ENCODE peak calls at places on chromosomes 4 and X, in four cellular contexts. M, I, H and A are unnamed samples.

GRCh38 chr4:40719008-40719623 is 30.6 kb upstream of the NSUN7 start:
- DNase-seq in M (no peak), I (no peak), H (peak), A (no peak)

GRCh38 chrX:11666180-11666579 is 460 bp upstream of the ARHGAP6 start:
- DNase-seq in M (peak), I (no peak), H (no peak), A (no peak)

GRCh38 chr4:14221176-14221575 is 593.7 kb upstream of the BOD1L1 start:
- DNase-seq in M (no peak), I (no peak), H (no peak), A (no peak)

GRCh38 chr4:40283968-40284367 is 51.2 kb upstream of the CHRNA9 start:
- DNase-seq in M (no peak), I (peak), H (peak), A (no peak)

GRCh38 chr4:88573286-88573994 is 18.8 kb upstream of the HERC3 start:
- DNase-seq in M (no peak), I (no peak), H (no peak), A (no peak)

GRCh38 chr4:175109933-175110332 is 191.8 kb downstream of the ADAM29 start:
- DNase-seq in M (no peak), I (no peak), H (no peak), A (no peak)

GRCh38 chrX:50068293-50068568 is 132.6 kb downstream of the AKAP4 start:
- DNase-seq in M (no peak), I (no peak), H (no peak), A (no peak)

GRCh38 chrX:30982467-30982866 is 89.4 kb downstream of the FTHL17 start:
- DNase-seq in M (no peak), I (no peak), H (no peak), A (no peak)

GRCh38 chr4:39472396-39472795 is 13.5 kb downstream of the LIAS start:
- DNase-seq in M (no peak), I (no peak), H (peak), A (no peak)

GRCh38 chrX:97895751-97896150 is 1012.0 kb downstream of the RPA4 start:
- DNase-seq in M (no peak), I (no peak), H (no peak), A (no peak)

GRCh38 chr4:24659241-24659961 is 75.0 kb upstream of the DHX15 start:
- DNase-seq in M (no peak), I (no peak), H (peak), A (peak)

GRCh38 chrX:13868481-13869040 is 51.7 kb upstream of the GPM6B start:
- DNase-seq in M (no peak), I (no peak), H (no peak), A (no peak)

GRCh38 chr4:32798471-32798870 is 2078.3 kb downstream of the PCDH7 start:
- DNase-seq in M (no peak), I (no peak), H (no peak), A (no peak)

GRCh38 chrX:7100022-7100421 is 47.5 kb upstream of the STS start:
- DNase-seq in M (no peak), I (no peak), H (no peak), A (no peak)

GRCh38 chr4:24226018-24226417 is 336.2 kb upstream of the PPARGC1A start:
- DNase-seq in M (no peak), I (no peak), H (no peak), A (no peak)

GRCh38 chr4:39637572-39638357 is 900 bp downstream of the SMIM14 start:
- DNase-seq in M (peak), I (peak), H (peak), A (peak)

GRCh38 chr4:145583656-145584055 is 35.5 kb upstream of the MMAA start:
- DNase-seq in M (no peak), I (no peak), H (peak), A (no peak)

GRCh38 chrX:79413009-79413408 is 45.9 kb upstream of the ITM2A start:
- DNase-seq in M (no peak), I (no peak), H (no peak), A (no peak)

GRCh38 chrX:150291014-150291413 is 72.1 kb upstream of the MAMLD1 start:
- DNase-seq in M (no peak), I (peak), H (no peak), A (peak)

GRCh38 chr4:99625369-99625768 is 32.3 kb downstream of the C4orf54 start:
- DNase-seq in M (no peak), I (no peak), H (no peak), A (no peak)

GRCh38 chr4:151841107-151841506 is 80.3 kb upstream of the GATB start:
- DNase-seq in M (no peak), I (no peak), H (no peak), A (no peak)

GRCh38 chr4:109755656-109756055 is 25.8 kb upstream of the PLA2G12A start:
- DNase-seq in M (no peak), I (no peak), H (no peak), A (no peak)

GRCh38 chr4:139768366-139768765 is 102.7 kb downstream of the MGST2 start:
- DNase-seq in M (no peak), I (no peak), H (no peak), A (no peak)

GRCh38 chrX:120741452-120741851 is 111.6 kb upstream of the C1GALT1C1 start:
- DNase-seq in M (no peak), I (no peak), H (peak), A (no peak)

GRCh38 chr4:152065545-152065944 is 304.7 kb upstream of the GATB start:
- DNase-seq in M (no peak), I (no peak), H (no peak), A (no peak)

GRCh38 chr4:110898290-110898689 is 275.4 kb upstream of the PITX2 start:
- DNase-seq in M (no peak), I (no peak), H (no peak), A (no peak)

GRCh38 chrX:1488141-1488540 is 35.4 kb upstream of the ASMTL start:
- DNase-seq in M (no peak), I (peak), H (no peak), A (no peak)

GRCh38 chr4:174999407-174999806 is 81.2 kb downstream of the ADAM29 start:
- DNase-seq in M (no peak), I (no peak), H (no peak), A (no peak)

GRCh38 chr4:19026281-19026680 is 1004.7 kb upstream of the LCORL start:
- DNase-seq in M (no peak), I (no peak), H (no peak), A (peak)

GRCh38 chr4:54586343-54586953 is 71.3 kb upstream of the KIT start:
- DNase-seq in M (no peak), I (no peak), H (no peak), A (no peak)

GRCh38 chrX:154761977-154762528 is 611 bp upstream of the DKC1 start:
- DNase-seq in M (no peak), I (no peak), H (no peak), A (no peak)
- H3K27ac ChIP-seq in M (peak), I (peak), H (peak), A (peak)

DNA sequence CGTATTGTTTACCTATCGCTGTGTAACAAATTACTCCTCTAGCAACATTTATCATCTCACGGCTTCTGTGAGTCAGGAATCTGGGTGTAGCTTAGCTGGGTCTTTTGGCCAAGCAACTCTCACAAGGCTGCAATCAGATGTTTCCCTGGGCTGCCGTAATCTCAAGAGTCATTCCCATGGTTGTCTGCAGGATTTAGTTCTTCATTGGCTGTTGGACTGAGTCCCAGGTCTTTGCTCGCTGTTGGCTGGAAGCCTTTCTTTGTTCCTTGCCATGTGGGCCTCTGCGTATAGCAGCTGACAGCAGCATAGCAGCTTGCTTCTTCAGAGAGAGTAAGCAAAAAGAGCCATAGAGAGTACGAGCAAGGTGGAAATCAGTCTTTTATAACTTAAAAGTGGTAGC is 16.8 kb downstream of the POLR2B start:
- DNase-seq in M (no peak), I (no peak), H (no peak), A (peak)
- H3K27ac ChIP-seq in M (no peak), I (no peak), H (no peak), A (peak)

DNA sequence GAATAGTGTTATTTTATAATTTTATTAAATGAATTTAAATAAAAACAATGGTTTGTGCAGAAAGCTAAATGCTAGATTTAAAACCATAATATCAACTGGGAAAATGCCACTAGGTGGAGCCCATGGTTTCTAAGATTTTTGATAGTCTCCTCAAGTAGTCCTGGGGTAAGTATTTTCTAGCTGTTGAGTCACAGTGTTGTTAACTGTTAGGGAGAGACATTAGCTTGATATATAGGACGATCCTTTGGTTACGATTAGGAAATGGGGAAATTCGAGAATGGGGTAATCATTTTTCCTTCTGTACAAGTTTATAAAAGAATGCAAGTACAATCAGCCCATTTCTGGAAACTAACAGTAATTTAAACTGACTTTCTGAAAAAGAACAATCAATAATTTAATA is 378.4 kb downstream of the ANKRD50 start:
- DNase-seq in M (no peak), I (no peak), H (peak), A (no peak)
- H3K27ac ChIP-seq in M (no peak), I (no peak), H (no peak), A (no peak)

GRCh38 chr4:114642173-114642780 is 43.7 kb downstream of the UGT8 start:
- DNase-seq in M (no peak), I (no peak), H (no peak), A (no peak)

DNA sequence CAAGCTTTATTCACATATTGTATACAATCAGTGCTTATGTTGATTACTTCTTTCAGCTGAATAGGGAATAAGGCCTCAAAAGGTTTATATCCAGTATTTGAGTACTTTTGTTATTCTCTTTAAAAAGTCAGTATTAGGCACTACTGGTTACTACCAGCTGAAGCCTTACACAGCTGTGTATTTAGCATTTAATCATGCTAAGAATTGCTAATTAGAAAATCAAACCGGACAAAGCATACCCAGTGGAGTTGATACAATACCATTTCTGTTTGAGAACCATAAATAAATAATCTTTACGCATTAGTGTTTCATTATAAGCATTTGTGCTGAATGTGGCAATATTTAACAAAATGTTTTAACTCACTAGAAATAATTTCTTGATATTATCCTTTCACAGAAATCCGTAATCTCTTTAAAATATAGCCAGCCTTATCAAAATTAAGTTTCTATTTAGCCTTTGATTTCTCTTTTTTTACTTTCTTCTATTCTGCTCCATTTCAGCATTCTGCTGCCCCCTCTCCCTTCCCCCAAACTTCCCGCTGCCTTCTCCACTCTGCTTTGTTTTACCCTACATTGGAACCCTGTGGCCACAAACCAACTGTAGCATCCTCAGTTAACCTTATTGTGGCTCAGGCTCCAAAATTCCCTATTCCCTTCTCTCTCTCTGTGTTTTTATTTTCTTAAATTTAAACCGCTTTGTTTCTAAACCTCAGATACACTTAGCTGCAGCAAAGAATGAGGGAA is 37.8 kb downstream of the UGT8 start:
- DNase-seq in M (no peak), I (no peak), H (no peak), A (peak)
- H3K27ac ChIP-seq in M (no peak), I (no peak), H (no peak), A (peak)

DNA sequence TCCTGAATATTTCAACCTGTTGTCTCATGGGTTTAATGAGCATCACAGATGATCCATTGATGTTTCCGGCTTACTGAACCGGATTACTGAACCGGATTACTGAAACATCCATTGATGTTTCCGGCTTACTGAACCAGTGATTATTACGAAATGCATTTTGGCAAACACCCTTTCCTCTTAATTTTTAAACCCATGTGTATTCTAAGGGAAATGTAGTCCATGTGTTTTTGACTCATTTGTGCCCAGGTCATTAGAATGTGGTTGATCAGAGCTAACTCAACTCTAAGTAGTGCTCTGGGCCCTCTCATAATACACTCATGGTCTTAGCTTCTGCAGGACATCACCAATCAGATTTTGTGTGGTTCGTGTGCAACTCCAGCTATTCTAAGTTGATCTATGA is 141.6 kb downstream of the SPATA18 start:
- DNase-seq in M (no peak), I (no peak), H (no peak), A (no peak)
- H3K27ac ChIP-seq in M (no peak), I (no peak), H (no peak), A (no peak)

DNA sequence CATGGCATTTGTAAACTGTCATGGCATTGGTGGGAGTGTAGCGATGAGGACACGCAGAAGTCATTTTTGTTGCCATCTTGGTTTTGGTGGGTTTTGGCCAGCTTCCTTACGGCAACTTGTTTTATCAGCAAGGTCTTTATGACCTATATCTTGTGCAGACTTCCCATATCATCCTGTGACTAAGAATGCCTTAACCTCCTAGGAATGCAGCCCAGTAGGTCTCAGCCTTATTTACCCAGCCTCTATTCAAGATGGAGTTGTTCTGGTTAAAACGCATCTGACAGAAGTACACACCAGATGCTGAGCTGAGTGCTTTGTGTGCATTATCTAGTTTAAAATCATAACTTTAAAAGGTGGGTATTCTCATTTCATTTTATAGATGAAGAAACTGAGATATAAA is 268.8 kb upstream of the GALNT7 start:
- DNase-seq in M (no peak), I (no peak), H (peak), A (no peak)
- H3K27ac ChIP-seq in M (no peak), I (no peak), H (peak), A (no peak)

GRCh38 chr4:47287735-47288134 is 175.8 kb downstream of the COMMD8 start:
- DNase-seq in M (no peak), I (no peak), H (peak), A (no peak)
- H3K27ac ChIP-seq in M (no peak), I (no peak), H (no peak), A (no peak)

DNA sequence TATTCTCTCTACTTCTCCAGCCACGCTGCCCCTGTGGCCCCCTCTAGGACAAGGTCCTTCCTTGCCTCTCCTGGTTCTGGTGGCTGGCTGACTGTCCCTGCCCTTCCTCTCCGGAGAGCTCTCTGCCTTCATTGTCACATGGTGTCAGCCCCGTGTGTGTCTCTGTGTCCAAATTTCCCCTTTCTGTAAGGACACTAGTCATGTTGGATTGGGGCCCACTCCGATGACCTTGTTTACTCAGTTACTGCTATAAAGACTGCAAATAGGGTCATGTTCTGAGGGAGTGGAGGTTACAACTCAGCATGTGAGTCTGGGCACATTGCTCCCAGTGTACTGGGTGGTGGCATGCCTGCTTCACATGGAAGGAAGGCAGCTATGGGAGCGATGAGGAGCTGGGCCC is 129.5 kb upstream of the PSAPL1 start:
- DNase-seq in M (no peak), I (no peak), H (no peak), A (no peak)
- H3K27ac ChIP-seq in M (no peak), I (no peak), H (no peak), A (no peak)